ENCODE peak calls at places on chromosome 3, in four cellular contexts. F is esophagus muscularis mucosa; H is HFFc6; X is activated effector memory CD4-positive, alpha-beta T cell treated with Interleukin-2 at 50 U/mL for 16 hours. E is an unnamed sample.

GRCh38 chr3:59877263-59877662 is 827.4 kb upstream of the CFAP20DC start:
- DNase-seq in X (no peak), H (no peak), F (no peak), E (no peak)

GRCh38 chr3:23490459-23490858 is 287.3 kb downstream of the UBE2E2 start:
- DNase-seq in F (no peak), X (no peak), H (peak), E (no peak)

GRCh38 chr3:58332575-58333179 is at the start of gene PXK:
- DNase-seq in X (peak), F (no peak), H (peak), E (peak)

GRCh38 chr3:128324911-128325592 is 141.6 kb downstream of the DNAJB8 start:
- DNase-seq in X (no peak), F (no peak), H (no peak), E (no peak)

GRCh38 chr3:72233571-72233970 is 448.6 kb upstream of the PROK2 start:
- DNase-seq in F (no peak), X (no peak), H (no peak), E (no peak)

GRCh38 chr3:170506556-170506955 is 79.3 kb downstream of the SLC7A14 start:
- DNase-seq in X (no peak), F (no peak), H (no peak), E (no peak)

GRCh38 chr3:41598804-41599481 is 363.0 kb downstream of the ULK4 start:
- DNase-seq in F (no peak), H (peak), X (no peak), E (no peak)

GRCh38 chr3:47661121-47661752 is 82.6 kb upstream of the CSPG5 start:
- DNase-seq in F (no peak), X (no peak), H (peak), E (no peak)

GRCh38 chr3:15116032-15116653 is 17.2 kb upstream of the RBSN start:
- DNase-seq in X (no peak), F (no peak), H (no peak), E (no peak)

GRCh38 chr3:41974223-41974622 is 12.3 kb upstream of the ULK4 start:
- DNase-seq in X (no peak), F (no peak), H (no peak), E (no peak)

GRCh38 chr3:69999191-70000027 is at the start of gene SAMMSON:
- DNase-seq in H (peak), X (no peak), F (no peak), E (no peak)

E was measured in activated T-helper 1 cell treated with Interleukin-2 at 50 U/mL for 16 hours.